ENCODE peak calls at places on chromosomes 5 and 9, in four cellular contexts. W, I, Y and S are unnamed samples.
A peak's percentile ranks its signal among the peaks of the same experiment; 100 is the strongest.

GRCh38 chr9:124260769-124261603 is 3.2 kb downstream of the NEK6 start:
- DNase-seq in W (no peak), Y (no peak), I (peak; percentile 67), S (peak; percentile 61)

GRCh38 chr5:115297043-115297442 is 589 bp upstream of the CCDC112 start:
- DNase-seq in Y (no peak), I (no peak), W (no peak), S (no peak)

GRCh38 chr9:136585531-136586120 is 39.8 kb upstream of the NOTCH1 start:
- DNase-seq in Y (no peak), W (no peak), I (no peak), S (no peak)

GRCh38 chr5:114789773-114790402 is 379.8 kb downstream of the TRIM36 start:
- DNase-seq in W (no peak), I (peak; percentile 5), Y (no peak), S (peak; percentile 8)

GRCh38 chr9:120402741-120403542 is 177.0 kb downstream of the CDK5RAP2 start:
- DNase-seq in Y (peak; percentile 54), I (peak; percentile 76), W (no peak), S (no peak)

GRCh38 chr9:87518702-87519335 is 21.2 kb downstream of the DAPK1 start:
- DNase-seq in Y (peak; percentile 34), W (no peak), I (no peak), S (no peak)

GRCh38 chr9:119951090-119951489 is 581.9 kb upstream of the BRINP1 start:
- DNase-seq in Y (no peak), I (no peak), W (no peak), S (no peak)

GRCh38 chr5:143016777-143017374 is 246.7 kb downstream of the ARHGAP26 start:
- DNase-seq in Y (peak; percentile 17), I (no peak), W (peak; percentile 48), S (no peak)

GRCh38 chr5:132001647-132002561 is 9.6 kb downstream of the ACSL6 start:
- DNase-seq in Y (no peak), W (no peak), I (no peak), S (peak; percentile 97)

GRCh38 chr5:111248571-111248970 is 24.4 kb downstream of the CAMK4 start:
- DNase-seq in Y (no peak), I (no peak), W (no peak), S (no peak)

GRCh38 chr5:137374110-137374853 is 124.8 kb downstream of the SPOCK1 start:
- DNase-seq in W (no peak), Y (no peak), I (no peak), S (no peak)

GRCh38 chr9:90044710-90045151 is 439.9 kb downstream of the GADD45G start:
- DNase-seq in I (peak; percentile 65), W (no peak), Y (no peak), S (peak; percentile 5)

GRCh38 chr5:54785729-54786548 is 199.5 kb downstream of the ESM1 start:
- DNase-seq in I (no peak), W (no peak), Y (peak; percentile 65), S (no peak)

GRCh38 chr5:79729686-79730085 is 40.0 kb downstream of the CMYA5 start:
- DNase-seq in Y (no peak), W (no peak), I (no peak), S (no peak)

GRCh38 chr5:6827815-6828214 is 114.6 kb downstream of the TENT4A start:
- DNase-seq in W (no peak), I (no peak), Y (no peak), S (no peak)

GRCh38 chr5:148011407-148012124 is 52.2 kb upstream of the SPINK5 start:
- DNase-seq in Y (no peak), W (no peak), I (no peak), S (no peak)

GRCh38 chr5:132291026-132291425 is 3.2 kb upstream of the SLC22A4 start:
- DNase-seq in W (no peak), I (no peak), Y (no peak), S (no peak)

GRCh38 chr9:82805027-82805426 is 257.9 kb downstream of the RASEF start:
- DNase-seq in W (no peak), I (no peak), Y (no peak), S (no peak)

GRCh38 chr9:2729003-2729402 is 11.7 kb downstream of the KCNV2 start:
- DNase-seq in I (no peak), W (no peak), Y (no peak), S (no peak)

GRCh38 chr5:176994460-176995121 is 12.0 kb downstream of the UIMC1 start:
- DNase-seq in W (no peak), Y (peak; percentile 41), I (no peak), S (peak; percentile 87)

GRCh38 chr5:180117378-180117725 is 45.8 kb upstream of the RNF130 start:
- DNase-seq in I (no peak), W (no peak), Y (no peak), S (no peak)

GRCh38 chr9:133132174-133132573 is 11.1 kb upstream of the RALGDS start:
- DNase-seq in W (no peak), I (no peak), Y (no peak), S (no peak)

GRCh38 chr5:176817864-176818377 is 7.6 kb downstream of the UNC5A start:
- DNase-seq in Y (peak; percentile 59), W (peak; percentile 73), I (peak; percentile 89), S (no peak)

GRCh38 chr9:36116593-36116992 is 19.9 kb upstream of the GLIPR2 start:
- DNase-seq in W (no peak), Y (no peak), I (no peak), S (no peak)

GRCh38 chr5:4720831-4721230 is 419.3 kb upstream of the ADAMTS16 start:
- DNase-seq in W (no peak), Y (no peak), I (no peak), S (no peak)

GRCh38 chr9:69811329-69811989 is 9.2 kb upstream of the CFAP95 start:
- DNase-seq in Y (no peak), I (no peak), W (no peak), S (no peak)

GRCh38 chr9:17699615-17700315 is 120.9 kb downstream of the SH3GL2 start:
- DNase-seq in W (no peak), I (no peak), Y (no peak), S (no peak)

GRCh38 chr5:153081385-153081784 is 409.1 kb upstream of the GRIA1 start:
- DNase-seq in W (no peak), Y (no peak), I (no peak), S (no peak)

GRCh38 chr5:8906303-8906967 is 639.4 kb downstream of the SEMA5A start:
- DNase-seq in Y (no peak), I (no peak), W (no peak), S (no peak)
- TF ChIP-seq HMGXB4 in Y (no peak), I (no peak), W (no peak), S (no peak)

DNA sequence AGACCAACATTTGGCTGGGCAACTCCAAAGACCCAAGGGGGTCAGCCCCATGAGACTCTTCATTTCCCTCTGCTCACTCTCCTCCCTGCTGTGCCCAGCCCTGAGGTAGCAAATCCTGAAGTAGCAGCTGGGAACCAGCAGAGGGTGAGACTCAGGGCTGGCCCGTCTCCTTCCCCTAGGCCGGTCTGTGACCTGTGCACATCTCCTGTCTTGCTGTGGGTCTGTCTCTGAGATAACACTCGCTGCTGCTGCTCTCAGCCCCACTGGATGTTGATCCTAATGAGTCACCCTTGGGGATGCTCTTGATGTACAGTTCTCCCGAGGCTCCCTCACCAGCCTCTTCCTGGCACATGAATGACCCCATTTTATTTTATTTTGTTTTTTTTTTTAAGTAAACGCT is 7.3 kb upstream of the OR2V1 start:
- DNase-seq in W (peak; percentile 39), Y (peak; percentile 39), I (no peak), S (no peak)
- TF ChIP-seq HMGXB4 in W (no peak), Y (no peak), I (no peak), S (no peak)

GRCh38 chr5:171272996-171273970 is 35.8 kb upstream of the TLX3 start:
- DNase-seq in Y (peak; percentile 15), W (peak; percentile 41), I (no peak), S (peak; percentile 25)
- TF ChIP-seq HMGXB4 in Y (no peak), W (no peak), I (no peak), S (no peak)

GRCh38 chr5:169094586-169095409 is 206.1 kb downstream of the SLIT3 start:
- DNase-seq in Y (no peak), W (no peak), I (no peak), S (no peak)
- TF ChIP-seq HMGXB4 in Y (no peak), W (no peak), I (no peak), S (no peak)

GRCh38 chr5:139061856-139062255 is 136.3 kb downstream of the SIL1 start:
- DNase-seq in W (no peak), I (no peak), Y (no peak), S (no peak)
- TF ChIP-seq HMGXB4 in W (no peak), I (no peak), Y (no peak), S (no peak)

DNA sequence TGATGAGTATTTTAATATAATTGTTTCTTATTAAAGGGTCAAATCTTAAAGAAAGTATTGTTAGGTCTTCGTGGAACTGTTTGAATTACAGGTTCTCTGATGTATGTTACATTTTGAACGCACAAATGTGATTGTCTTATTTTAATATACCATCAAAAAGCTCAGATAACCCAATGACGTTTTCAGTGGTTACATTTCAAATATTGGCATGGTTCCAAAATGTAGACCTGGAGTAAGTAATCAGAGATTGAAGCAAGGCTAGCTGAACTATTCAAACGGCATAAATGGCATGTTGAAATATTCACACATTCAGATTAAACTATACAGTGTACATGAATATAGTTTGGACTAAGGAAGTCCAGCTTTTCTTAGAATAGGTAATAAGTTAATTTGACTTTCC is 281.7 kb upstream of the EFNA5 start:
- DNase-seq in Y (no peak), I (no peak), W (no peak), S (no peak)
- TF ChIP-seq HMGXB4 in Y (no peak), I (no peak), W (no peak), S (no peak)

GRCh38 chr9:123176949-123177348 is 91.4 kb downstream of the STRBP start:
- DNase-seq in I (no peak), Y (no peak), W (no peak), S (no peak)

GRCh38 chr9:123176230-123176629 is 92.2 kb downstream of the STRBP start:
- DNase-seq in I (no peak), Y (no peak), W (no peak), S (no peak)

GRCh38 chr9:123174079-123174478 is 94.3 kb downstream of the STRBP start:
- DNase-seq in Y (no peak), W (no peak), I (no peak), S (no peak)

GRCh38 chr9:123169926-123170325 is 98.5 kb downstream of the STRBP start:
- DNase-seq in I (no peak), Y (no peak), W (no peak), S (no peak)

DNA sequence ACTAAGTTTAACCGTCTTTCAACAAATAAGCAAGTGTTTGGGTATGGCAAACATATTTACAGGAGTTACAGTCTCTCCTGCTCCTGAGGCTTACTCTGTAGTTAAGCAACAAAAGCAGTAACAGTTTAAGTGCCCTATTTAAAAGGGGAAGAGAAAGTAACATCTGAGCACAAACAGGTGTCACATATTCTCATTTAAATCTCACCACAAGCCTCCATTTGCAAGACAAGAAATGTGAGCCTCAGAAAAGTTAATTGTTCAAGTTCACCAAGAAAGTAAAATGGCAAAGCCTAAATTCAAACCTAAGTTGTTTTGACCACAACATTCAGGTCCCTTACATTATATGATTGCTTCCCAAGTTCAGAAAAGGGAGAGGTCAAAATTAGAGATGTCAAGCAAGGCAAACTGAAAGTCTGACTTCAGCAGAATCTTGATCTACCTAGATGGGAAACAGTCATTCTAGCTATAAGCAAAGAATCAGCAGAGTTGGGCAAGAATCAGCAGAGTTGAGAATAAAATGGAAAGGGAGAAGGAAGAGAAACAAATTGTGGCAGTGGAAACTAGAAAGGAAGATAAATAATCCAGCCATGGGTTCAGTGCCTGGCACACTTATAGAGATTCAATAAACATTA is 93.4 kb downstream of the STRBP start:
- DNase-seq in I (no peak), W (no peak), Y (no peak), S (no peak)
- TF ChIP-seq HMGXB4 in I (no peak), W (no peak), Y (no peak), S (no peak)